ENCODE peak calls at places on chromosomes 7 and 10, in four cellular contexts. G, N, C and L are unnamed samples.

GRCh38 chr10:68826764-68827591 is at the start of gene STOX1:
- DNase-seq in G (peak; percentile 43), N (peak; percentile 85), C (no peak), L (peak; percentile 13)

GRCh38 chr7:78794101-78794500 is 659.4 kb downstream of the MAGI2 start:
- DNase-seq in G (no peak), N (no peak), C (no peak), L (no peak)

GRCh38 chr10:57338823-57339558 is 928.7 kb downstream of the IPMK start:
- DNase-seq in G (peak; percentile 45), N (peak; percentile 13), C (peak; percentile 7), L (peak; percentile 44)

GRCh38 chr10:95831515-95831914 is 75.6 kb downstream of the ENTPD1 start:
- DNase-seq in G (no peak), N (no peak), C (no peak), L (no peak)

GRCh38 chr7:134928574-134928973 is 57.7 kb upstream of the AGBL3 start:
- DNase-seq in G (no peak), N (no peak), C (no peak), L (no peak)

GRCh38 chr10:114552050-114552449 is 106.0 kb downstream of the ABLIM1 start:
- DNase-seq in G (no peak), N (no peak), C (no peak), L (no peak)

GRCh38 chr7:81789406-81790139 is 19.7 kb upstream of the HGF start:
- DNase-seq in G (no peak), N (no peak), C (no peak), L (no peak)

GRCh38 chr7:12570148-12570528 is 382 bp upstream of the SCIN start:
- DNase-seq in G (no peak), N (no peak), C (no peak), L (no peak)

GRCh38 chr7:82263880-82264751 is 179.5 kb downstream of the CACNA2D1 start:
- DNase-seq in G (no peak), N (no peak), C (no peak), L (no peak)

GRCh38 chr7:108947521-108947920 is 377.8 kb downstream of the DNAJB9 start:
- DNase-seq in G (no peak), N (no peak), C (no peak), L (no peak)

GRCh38 chr7:79489371-79489770 is 35.9 kb upstream of the MAGI2 start:
- DNase-seq in G (no peak), N (no peak), C (no peak), L (no peak)

GRCh38 chr10:24519950-24520349 is 203.7 kb downstream of the ARHGAP21 start:
- DNase-seq in G (no peak), N (no peak), C (no peak), L (no peak)

GRCh38 chr10:79399242-79399831 is 46.1 kb downstream of the ZCCHC24 start:
- DNase-seq in G (no peak), N (peak; percentile 92), C (no peak), L (no peak)

GRCh38 chr7:100089458-100090201 is 861 bp downstream of the COPS6 start:
- DNase-seq in G (no peak), N (no peak), C (no peak), L (no peak)

GRCh38 chr7:16421333-16422099 is at the start of gene CRPPA:
- DNase-seq in G (peak; percentile 34), N (peak; percentile 58), C (no peak), L (peak; percentile 71)

GRCh38 chr7:150568714-150569113 is 1.5 kb downstream of the GIMAP4 start:
- DNase-seq in G (no peak), N (no peak), C (no peak), L (no peak)

GRCh38 chr10:104288355-104288754 is 19.4 kb downstream of the GSTO2 start:
- DNase-seq in G (peak; percentile 97), N (no peak), C (no peak), L (no peak)

GRCh38 chr10:17787087-17787942 is 21.8 kb upstream of the MRC1 start:
- DNase-seq in G (no peak), N (no peak), C (no peak), L (peak; percentile 17)

GRCh38 chr7:109076561-109076960 is 506.9 kb downstream of the DNAJB9 start:
- DNase-seq in G (no peak), N (no peak), C (no peak), L (no peak)

GRCh38 chr10:111446966-111447365 is 370.1 kb downstream of the ADRA2A start:
- DNase-seq in G (no peak), N (no peak), C (no peak), L (no peak)

GRCh38 chr10:102394079-102394800 is 1.3 kb upstream of the NFKB2 start:
- DNase-seq in G (peak; percentile 85), N (peak; percentile 93), C (peak; percentile 89), L (peak; percentile 65)

GRCh38 chr7:39091774-39092173 is 114.1 kb downstream of the POU6F2 start:
- DNase-seq in G (no peak), N (no peak), C (no peak), L (no peak)

GRCh38 chr7:131231381-131232220 is 96.1 kb upstream of the MKLN1 start:
- DNase-seq in G (no peak), N (no peak), C (peak; percentile 82), L (no peak)

GRCh38 chr7:103914147-103914899 is 75.1 kb downstream of the RELN start:
- DNase-seq in G (no peak), N (peak; percentile 50), C (no peak), L (no peak)

GRCh38 chr7:151506901-151507382 is 12.8 kb downstream of the RHEB start:
- DNase-seq in G (no peak), N (peak; percentile 55), C (no peak), L (no peak)

GRCh38 chr7:27697861-27698430 is 35.3 kb upstream of the HIBADH start:
- DNase-seq in G (peak; percentile 39), N (no peak), C (peak; percentile 53), L (no peak)

GRCh38 chr10:21110358-21110757 is 213.2 kb upstream of the NEBL start:
- DNase-seq in G (no peak), N (no peak), C (no peak), L (no peak)

GRCh38 chr10:69801094-69801433 is 642 bp upstream of the COL13A1 start:
- DNase-seq in G (peak; percentile 10), N (peak; percentile 55), C (no peak), L (no peak)

GRCh38 chr7:5774136-5774535 is 7.3 kb downstream of the RNF216 start:
- DNase-seq in G (no peak), N (no peak), C (no peak), L (no peak)

GRCh38 chr7:6536262-6536770 is 14.9 kb downstream of the GRID2IP start:
- DNase-seq in G (no peak), N (no peak), C (no peak), L (peak; percentile 63)

GRCh38 chr7:150405584-150406310 is 26.6 kb downstream of the ZNF775 start:
- DNase-seq in G (no peak), N (peak; percentile 71), C (no peak), L (no peak)

GRCh38 chr7:12728192-12728538 is 40.7 kb downstream of the ARL4A start:
- DNase-seq in G (no peak), N (no peak), C (no peak), L (no peak)

GRCh38 chr10:612696-613095 is 76.8 kb downstream of the DIP2C start:
- DNase-seq in G (no peak), N (no peak), C (no peak), L (no peak)

GRCh38 chr7:128868624-128869137 is 6.0 kb downstream of the ATP6V1F start:
- DNase-seq in G (no peak), N (no peak), C (no peak), L (no peak)

GRCh38 chr10:60235001-60235400 is 154.7 kb downstream of the ANK3 start:
- DNase-seq in G (no peak), N (no peak), C (no peak), L (no peak)

GRCh38 chr10:49089152-49089788 is 26.1 kb downstream of the VSTM4 start:
- DNase-seq in G (no peak), N (no peak), C (no peak), L (no peak)

GRCh38 chr7:117828831-117829230 is 44.4 kb downstream of the CTTNBP2 start:
- DNase-seq in G (no peak), N (no peak), C (no peak), L (no peak)

GRCh38 chr7:100367251-100367620 is 6.1 kb upstream of the PILRA start:
- DNase-seq in G (no peak), N (no peak), C (no peak), L (no peak)

DNA sequence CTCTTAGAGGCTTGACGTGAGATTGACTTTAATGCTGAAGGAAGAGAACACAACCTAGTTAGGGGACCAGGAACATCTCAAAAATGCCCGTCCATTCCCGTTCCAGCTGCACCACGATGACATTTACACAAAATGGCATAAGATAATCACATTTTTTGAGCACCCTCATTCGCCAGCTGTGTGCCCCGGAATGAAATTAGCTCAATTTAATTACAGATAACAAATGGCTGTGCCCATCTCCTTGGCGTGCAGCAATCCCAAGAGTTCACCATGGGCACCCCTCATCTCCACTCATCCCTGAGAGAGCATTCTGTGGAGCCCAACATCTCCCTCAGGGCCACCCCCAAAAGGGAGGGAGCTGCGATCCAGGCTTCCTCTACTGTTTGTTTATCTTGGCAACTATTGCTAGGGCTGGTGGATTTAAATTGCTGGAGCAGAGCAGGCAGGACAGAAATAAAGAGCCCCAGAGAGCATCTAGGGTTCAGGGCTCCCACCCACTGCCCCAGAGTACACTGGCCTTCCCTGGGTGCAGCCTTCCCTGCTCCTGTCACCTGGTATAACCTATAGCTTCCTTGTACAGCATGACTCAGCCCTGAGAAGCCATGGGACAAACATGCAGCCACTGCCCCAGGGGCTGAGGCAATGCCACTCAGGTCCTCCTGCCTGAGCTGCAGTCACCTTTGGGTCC is 263.5 kb downstream of the ZEB1 start:
- DNase-seq in G (no peak), N (no peak), C (no peak), L (no peak)
- TF ChIP-seq HDAC6 in G (no peak), N (no peak), C (no peak), L (no peak)

GRCh38 chr7:111560773-111561658 is 1.3 kb downstream of the IMMP2L start:
- DNase-seq in G (peak; percentile 9), N (peak; percentile 48), C (no peak), L (no peak)
- TF ChIP-seq HDAC6 in G (no peak), N (no peak), C (no peak), L (no peak)

DNA sequence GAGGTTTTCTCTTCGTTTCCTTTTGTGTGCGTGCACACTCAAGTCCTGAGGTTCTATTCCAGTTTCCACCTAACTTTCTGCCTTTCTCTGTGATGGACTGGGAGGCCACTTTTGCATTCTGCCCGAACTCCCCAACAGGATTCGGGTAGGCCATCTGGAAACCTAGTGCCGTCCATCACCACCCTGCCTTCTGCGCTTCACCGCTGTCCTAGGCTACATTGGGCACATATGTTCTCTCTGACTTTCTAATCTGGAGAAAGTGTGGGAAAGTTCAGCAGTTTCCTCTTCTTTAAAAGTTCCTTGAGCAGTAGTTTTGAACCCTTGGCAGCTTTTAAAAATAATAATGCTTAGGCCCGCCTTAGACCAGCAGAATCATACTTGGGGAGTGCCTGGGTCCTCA is 46.8 kb downstream of the SHH start:
- DNase-seq in G (no peak), N (no peak), C (no peak), L (no peak)
- TF ChIP-seq HDAC6 in G (no peak), N (no peak), C (no peak), L (no peak)

DNA sequence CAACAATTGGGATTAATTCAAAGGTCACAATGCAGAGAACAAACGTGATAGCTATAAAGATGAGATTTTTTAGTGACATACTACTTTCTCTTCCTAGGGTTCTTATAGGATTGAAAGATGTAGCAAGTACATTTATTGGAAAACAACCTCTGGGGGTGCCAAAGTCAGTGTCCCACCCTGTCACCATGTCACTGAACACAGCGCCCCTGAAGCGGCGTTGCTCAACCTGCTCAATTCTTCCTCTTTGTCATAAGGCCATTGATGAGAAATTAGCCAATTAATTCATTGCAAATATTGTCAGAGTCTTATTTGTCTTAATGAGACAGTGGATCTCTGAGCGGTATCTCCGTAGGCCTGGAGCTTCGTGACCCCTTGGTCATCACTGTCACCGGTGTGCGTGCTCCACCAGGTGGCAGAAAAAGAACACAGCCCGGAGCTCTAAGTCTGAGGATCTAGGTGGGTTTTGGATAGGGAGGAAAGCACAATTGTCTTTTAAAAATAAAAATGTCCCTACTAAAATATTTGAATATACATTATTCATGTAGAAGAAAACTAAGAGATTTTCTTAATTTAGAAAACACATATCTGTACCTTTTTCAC is 362.6 kb downstream of the PAXIP1 start:
- DNase-seq in G (peak; percentile 21), N (peak; percentile 75), C (no peak), L (peak; percentile 54)
- TF ChIP-seq HDAC6 in G (no peak), N (no peak), C (no peak), L (no peak)